ENCODE peak calls at places on chromosomes 2 and 18, in nine cellular contexts. A is AG04450, P is foreskin keratinocyte, O is heart right ventricle, K is upper lobe of left lung, Y is A549, Z is tibial artery, F is H1, C is substantia nigra. B is an unnamed sample.

GRCh38 chr18:74265546-74266098 is 26.1 kb downstream of the CYB5A start:
- DNase-seq in A (no peak), P (no peak), O (no peak), K (no peak), Y (no peak), Z (no peak), F (no peak), C (no peak), B (no peak)

GRCh38 chr2:100880730-100881129 is 60.8 kb downstream of the NPAS2 start:
- DNase-seq in A (no peak), P (no peak), O (no peak), K (no peak), Y (no peak), Z (no peak), F (no peak), C (no peak), B (no peak)

GRCh38 chr2:73202156-73203054 is at the start of gene NOTO:
- DNase-seq in A (no peak), P (no peak), O (no peak), K (peak; percentile 86), Y (no peak), Z (no peak), F (no peak), C (no peak), B (no peak)

GRCh38 chr2:215435261-215435808 is 533 bp downstream of the FN1 start:
- DNase-seq in A (no peak), P (peak; percentile 22), O (no peak), K (peak; percentile 76), Y (peak; percentile 24), Z (no peak), F (no peak), C (no peak), B (no peak)

GRCh38 chr2:114661926-114662670 is 219.7 kb downstream of the DPP10 start:
- DNase-seq in A (no peak), P (no peak), O (peak; percentile 5), K (peak; percentile 83), Y (peak; percentile 10), Z (peak; percentile 63), F (no peak), C (peak; percentile 7), B (no peak)

GRCh38 chr18:31401156-31402025 is 24.8 kb downstream of the DSG4 start:
- DNase-seq in A (no peak), P (no peak), O (no peak), K (no peak), Y (peak; percentile 78), Z (no peak), F (no peak), C (no peak), B (no peak)

GRCh38 chr2:142315353-142315752 is 184.5 kb upstream of the LRP1B start:
- DNase-seq in A (no peak), P (no peak), O (no peak), K (no peak), Y (no peak), Z (no peak), F (no peak), C (no peak), B (no peak)

GRCh38 chr2:28228419-28228995 is 164.2 kb upstream of the FOSL2 start:
- DNase-seq in A (no peak), P (no peak), O (no peak), K (no peak), Y (peak; percentile 20), Z (no peak), F (no peak), C (no peak), B (no peak)

GRCh38 chr2:120235681-120236080 is 12.5 kb upstream of the TMEM185B start:
- DNase-seq in A (no peak), P (no peak), O (no peak), K (no peak), Y (no peak), Z (no peak), F (no peak), C (no peak), B (no peak)

GRCh38 chr2:217289153-217289908 is 429.5 kb upstream of the TNP1 start:
- DNase-seq in A (no peak), P (no peak), O (peak; percentile 31), K (no peak), Y (no peak), Z (no peak), F (no peak), C (no peak), B (no peak)

GRCh38 chr2:215680605-215681598 is 245.0 kb upstream of the FN1 start:
- DNase-seq in A (no peak), P (peak; percentile 95), O (no peak), K (no peak), Y (peak; percentile 66), Z (no peak), F (no peak), C (no peak), B (no peak)

GRCh38 chr2:157782057-157782845 is 93.9 kb downstream of the ACVR1 start:
- DNase-seq in A (no peak), P (no peak), O (peak; percentile 15), K (no peak), Y (peak; percentile 16), Z (no peak), F (no peak), C (no peak), B (no peak)

GRCh38 chr2:33893801-33894200 is 294.7 kb upstream of the FAM98A start:
- DNase-seq in A (no peak), P (no peak), O (no peak), K (no peak), Y (no peak), Z (no peak), F (no peak), C (no peak), B (no peak)

GRCh38 chr2:134140251-134140661 is 113.6 kb upstream of the MGAT5 start:
- DNase-seq in A (no peak), P (peak; percentile 57), O (peak; percentile 28), K (peak; percentile 36), Y (no peak), Z (no peak), F (no peak), C (no peak), B (no peak)

DNA sequence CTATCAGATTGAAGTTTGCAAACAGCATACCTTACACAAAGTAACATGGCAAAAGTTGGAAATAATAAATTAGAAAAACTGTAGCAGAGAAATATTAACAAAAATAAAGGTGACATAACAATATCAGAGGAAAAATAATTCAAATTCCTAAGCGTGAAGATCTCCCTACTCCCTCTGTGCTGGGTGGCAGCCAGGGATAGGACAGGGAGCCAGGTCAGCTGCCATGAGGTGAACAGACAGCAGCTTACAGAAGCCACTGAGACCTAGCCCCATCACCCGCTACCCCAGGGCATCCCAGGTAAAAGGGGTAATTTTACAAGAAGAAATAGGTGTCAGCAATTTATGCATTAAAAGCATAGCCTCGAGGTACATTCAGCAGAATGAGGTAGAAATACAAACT is 423.8 kb upstream of the HS6ST1 start:
- DNase-seq in A (no peak), P (no peak), O (no peak), K (no peak), Y (no peak), Z (no peak), F (no peak), C (no peak), B (no peak)
- H3K27ac ChIP-seq in A (no peak overlapping the region), P (no peak overlapping the region), O (no peak overlapping the region), K (no peak overlapping the region), Y (no peak overlapping the region), Z (no peak overlapping the region), F (no peak overlapping the region), C (no peak overlapping the region), B (no peak overlapping the region)

GRCh38 chr2:197866449-197866848 is 62.1 kb downstream of the PLCL1 start:
- DNase-seq in A (no peak), P (no peak), O (no peak), K (no peak), Y (no peak), Z (no peak), F (no peak), C (no peak), B (no peak)
- H3K27ac ChIP-seq in A (no peak overlapping the region), P (no peak overlapping the region), O (no peak overlapping the region), K (no peak overlapping the region), Y (no peak overlapping the region), Z (no peak overlapping the region), F (no peak overlapping the region), C (no peak overlapping the region), B (no peak overlapping the region)

GRCh38 chr2:1187189-1187588 is 226.1 kb upstream of the TPO start:
- DNase-seq in A (no peak), P (no peak), O (no peak), K (no peak), Y (no peak), Z (no peak), F (no peak), C (no peak), B (no peak)

GRCh38 chr2:1186405-1186804 is 226.9 kb upstream of the TPO start:
- DNase-seq in A (no peak), P (no peak), O (no peak), K (no peak), Y (no peak), Z (no peak), F (no peak), C (no peak), B (no peak)

DNA sequence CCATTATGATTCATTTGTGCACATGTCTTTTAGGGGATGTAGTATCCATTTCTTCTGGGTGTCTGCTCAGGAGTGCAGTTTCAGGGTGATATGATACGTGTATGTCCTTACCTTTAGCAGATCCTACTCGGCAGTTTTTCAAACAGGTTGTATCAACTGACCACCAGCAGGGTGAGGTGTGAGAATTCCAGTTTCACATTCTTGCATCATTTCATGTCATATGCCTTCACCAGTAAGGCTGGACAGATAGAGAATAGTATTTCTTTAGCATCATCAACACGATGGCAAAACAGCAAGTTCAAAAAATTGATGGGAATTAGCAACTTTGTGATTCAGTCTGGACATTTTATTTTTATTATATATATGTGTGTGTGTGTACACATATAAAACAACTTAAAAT is 230.0 kb upstream of the TPO start:
- DNase-seq in A (no peak), P (no peak), O (no peak), K (no peak), Y (no peak), Z (no peak), F (no peak), C (no peak), B (no peak)
- H3K27ac ChIP-seq in A (no peak overlapping the region), P (no peak overlapping the region), O (no peak overlapping the region), K (no peak overlapping the region), Y (no peak overlapping the region), Z (no peak overlapping the region), F (no peak overlapping the region), C (no peak overlapping the region), B (no peak overlapping the region)

GRCh38 chr2:12824304-12824761 is 107.6 kb downstream of the TRIB2 start:
- DNase-seq in A (no peak), P (no peak), O (peak; percentile 78), K (no peak), Y (no peak), Z (no peak), F (no peak), C (no peak), B (no peak)

GRCh38 chr2:12828932-12829331 is 112.2 kb downstream of the TRIB2 start:
- DNase-seq in A (no peak), P (no peak), O (no peak), K (no peak), Y (no peak), Z (no peak), F (no peak), C (no peak), B (no peak)

GRCh38 chr2:12824771-12825363 is 108.1 kb downstream of the TRIB2 start:
- DNase-seq in A (no peak), P (no peak), O (peak; percentile 90), K (no peak), Y (no peak), Z (peak; percentile 86), F (no peak), C (no peak), B (no peak)

GRCh38 chr2:12827721-12828120 is 111.0 kb downstream of the TRIB2 start:
- DNase-seq in A (no peak), P (no peak), O (no peak), K (peak; percentile 44), Y (no peak), Z (no peak), F (no peak), C (no peak), B (no peak)

GRCh38 chr2:12826781-12827180 is 110.0 kb downstream of the TRIB2 start:
- DNase-seq in A (no peak), P (no peak), O (no peak), K (no peak), Y (no peak), Z (no peak), F (no peak), C (no peak), B (no peak)
- H3K27ac ChIP-seq in A (no peak overlapping the region), P (no peak overlapping the region), O (no peak overlapping the region), K (no peak overlapping the region), Y (no peak overlapping the region), Z (no peak overlapping the region), F (no peak overlapping the region), C (no peak overlapping the region), B (no peak overlapping the region)

B was measured in CD4-positive, alpha-beta T cell.